ENCODE peak calls at places on chromosomes 6 and 20, in eight cellular contexts. O is body of pancreas; U is ovary; Y is uterus; K is Peyer's patch; C is aorta; W is colonic mucosa; S is CD4-positive, alpha-beta T cell. T is an unnamed sample. For H3K9me3, the result is how much of the 10 kb centered on the place peaks cover.

GRCh38 chr6:73349311-73349710 is 4.8 kb downstream of the DPPA5 start:
- DNase-seq in S (no peak), K (no peak), W (no peak), C (no peak), Y (no peak), O (no peak), U (no peak), T (no peak)

GRCh38 chr6:122200441-122200840 is 199.0 kb upstream of the HSF2 start:
- DNase-seq in W (no peak), S (no peak), Y (no peak), O (no peak), C (no peak), K (no peak), U (no peak), T (no peak)

GRCh38 chr6:39425346-39426056 is 103.0 kb upstream of the KCNK16 start:
- DNase-seq in Y (no peak), W (no peak), O (no peak), C (no peak), U (no peak), K (no peak), S (no peak), T (no peak)

GRCh38 chr6:2999621-3000455 is at the start of gene NQO2:
- DNase-seq in O (peak), S (peak), K (peak), Y (peak), U (peak), C (peak), W (peak), T (peak)

GRCh38 chr20:17108896-17109295 is 117.9 kb upstream of the PCSK2 start:
- DNase-seq in Y (no peak), O (no peak), C (no peak), K (no peak), U (no peak), W (no peak), S (no peak), T (no peak)

GRCh38 chr6:114096553-114097172 is 125.7 kb upstream of the HDAC2 start:
- DNase-seq in S (no peak), K (no peak), O (peak), W (no peak), C (no peak), Y (no peak), U (no peak), T (peak)

GRCh38 chr6:134074151-134074712 is 21.8 kb upstream of the SLC2A12 start:
- DNase-seq in K (no peak), U (no peak), W (no peak), S (no peak), Y (no peak), C (no peak), O (peak), T (no peak)

GRCh38 chr20:52405417-52405816 is 213.8 kb upstream of the ZFP64 start:
- DNase-seq in S (no peak), Y (no peak), K (no peak), O (no peak), C (no peak), W (no peak), U (no peak), T (no peak)

GRCh38 chr6:4103929-4104328 is 25.0 kb upstream of the FAM217A start:
- DNase-seq in Y (no peak), K (no peak), O (peak), S (no peak), U (no peak), W (peak), C (no peak), T (no peak)

GRCh38 chr20:59525500-59526241 is 78.7 kb upstream of the PHACTR3 start:
- DNase-seq in S (no peak), W (peak), O (peak), K (no peak), U (peak), C (peak), Y (no peak), T (peak)

GRCh38 chr20:19583532-19584175 is 174.4 kb upstream of the RIN2 start:
- DNase-seq in C (peak), W (peak), K (peak), U (peak), Y (peak), O (peak), S (no peak), T (peak)

GRCh38 chr6:87482382-87482781 is 9.6 kb downstream of the SLC35A1 start:
- DNase-seq in S (no peak), K (no peak), U (no peak), C (no peak), O (no peak), W (no peak), Y (no peak), T (no peak)

GRCh38 chr6:53532942-53533341 is 12.0 kb downstream of the GCLC start:
- DNase-seq in K (no peak), S (no peak), U (no peak), O (no peak), W (no peak), C (no peak), Y (no peak), T (no peak)

GRCh38 chr6:112717401-112717800 is 370.3 kb downstream of the RFPL4B start:
- DNase-seq in O (no peak), W (no peak), S (no peak), K (no peak), C (no peak), Y (no peak), U (no peak), T (no peak)

GRCh38 chr6:9708600-9708999 is 706.3 kb downstream of the TFAP2A start:
- DNase-seq in O (no peak), S (no peak), K (no peak), Y (no peak), C (no peak), W (no peak), U (no peak), T (no peak)

GRCh38 chr20:10671850-10672578 is 1.8 kb downstream of the JAG1 start:
- DNase-seq in U (peak), S (no peak), O (peak), W (peak), K (no peak), C (no peak), Y (peak), T (peak)

GRCh38 chr6:155181498-155181897 is 82.3 kb upstream of the CLDN20 start:
- DNase-seq in C (no peak), W (no peak), K (no peak), Y (no peak), U (no peak), S (no peak), O (no peak), T (no peak)

GRCh38 chr20:59084041-59084841 is 41.7 kb upstream of the PRELID3B start:
- DNase-seq in O (peak), U (no peak), C (no peak), K (no peak), W (no peak), S (no peak), Y (peak), T (no peak)

GRCh38 chr6:105781248-105781647 is 304.9 kb upstream of the PRDM1 start:
- DNase-seq in S (no peak), K (no peak), U (no peak), W (no peak), O (no peak), C (no peak), Y (peak), T (no peak)

GRCh38 chr6:31267504-31268371 is 4.2 kb downstream of the HLA-C start:
- DNase-seq in C (no peak), Y (no peak), S (peak), K (no peak), U (no peak), W (peak), O (no peak), T (no peak)

GRCh38 chr6:166223091-166223490 is 55.4 kb upstream of the TBXT start:
- DNase-seq in C (no peak), S (no peak), Y (no peak), K (no peak), U (no peak), W (no peak), O (no peak), T (no peak)

GRCh38 chr6:74588094-74588493 is 617.8 kb downstream of the COL12A1 start:
- DNase-seq in S (no peak), O (no peak), K (no peak), Y (no peak), U (no peak), W (no peak), C (no peak), T (no peak)

GRCh38 chr6:75089921-75090320 is 115.9 kb downstream of the COL12A1 start:
- DNase-seq in Y (no peak), K (no peak), W (no peak), S (no peak), C (no peak), U (no peak), O (no peak), T (no peak)

GRCh38 chr6:90039911-90040310 is 145.6 kb downstream of the GJA10 start:
- DNase-seq in W (no peak), S (no peak), O (no peak), C (no peak), U (no peak), K (no peak), Y (no peak), T (no peak)

GRCh38 chr6:16741112-16742016 is 19.9 kb downstream of the ATXN1 start:
- DNase-seq in U (no peak), S (no peak), O (no peak), C (no peak), W (no peak), Y (no peak), K (no peak), T (no peak)

GRCh38 chr6:13272131-13273046 is 55.9 kb downstream of the TBC1D7 start:
- DNase-seq in S (no peak), W (peak), U (no peak), C (peak), K (peak), O (peak), Y (no peak), T (peak)

GRCh38 chr6:5403076-5403475 is 141.8 kb downstream of the FARS2 start:
- DNase-seq in W (no peak), O (no peak), K (no peak), C (no peak), S (no peak), U (no peak), Y (no peak), T (no peak)

GRCh38 chr6:122798099-122798641 is 9.1 kb downstream of the SMPDL3A start:
- DNase-seq in Y (no peak), U (no peak), C (no peak), O (peak), W (peak), K (no peak), S (no peak), T (no peak)

GRCh38 chr6:24126586-24127192 is 674 bp downstream of the NRSN1 start:
- DNase-seq in U (no peak), Y (no peak), O (peak), S (no peak), C (no peak), K (no peak), W (peak), T (peak)

GRCh38 chr20:57467742-57468141 is 57.2 kb downstream of the CTCFL start:
- DNase-seq in C (peak), W (no peak), U (peak), Y (no peak), O (no peak), K (no peak), S (no peak), T (no peak)

GRCh38 chr6:80021591-80021990 is 17.1 kb downstream of the TTK start:
- DNase-seq in K (no peak), U (no peak), W (no peak), S (no peak), C (no peak), O (no peak), Y (no peak), T (no peak)

GRCh38 chr20:31543966-31544598 is 29.8 kb downstream of the HM13 start:
- DNase-seq in K (no peak), W (no peak), U (no peak), O (no peak), C (no peak), S (no peak), Y (peak), T (no peak)

GRCh38 chr20:51402201-51402600 is 140.3 kb downstream of the NFATC2 start:
- DNase-seq in U (no peak), C (no peak), Y (no peak), K (peak), O (no peak), W (no peak), S (peak), T (no peak)

DNA sequence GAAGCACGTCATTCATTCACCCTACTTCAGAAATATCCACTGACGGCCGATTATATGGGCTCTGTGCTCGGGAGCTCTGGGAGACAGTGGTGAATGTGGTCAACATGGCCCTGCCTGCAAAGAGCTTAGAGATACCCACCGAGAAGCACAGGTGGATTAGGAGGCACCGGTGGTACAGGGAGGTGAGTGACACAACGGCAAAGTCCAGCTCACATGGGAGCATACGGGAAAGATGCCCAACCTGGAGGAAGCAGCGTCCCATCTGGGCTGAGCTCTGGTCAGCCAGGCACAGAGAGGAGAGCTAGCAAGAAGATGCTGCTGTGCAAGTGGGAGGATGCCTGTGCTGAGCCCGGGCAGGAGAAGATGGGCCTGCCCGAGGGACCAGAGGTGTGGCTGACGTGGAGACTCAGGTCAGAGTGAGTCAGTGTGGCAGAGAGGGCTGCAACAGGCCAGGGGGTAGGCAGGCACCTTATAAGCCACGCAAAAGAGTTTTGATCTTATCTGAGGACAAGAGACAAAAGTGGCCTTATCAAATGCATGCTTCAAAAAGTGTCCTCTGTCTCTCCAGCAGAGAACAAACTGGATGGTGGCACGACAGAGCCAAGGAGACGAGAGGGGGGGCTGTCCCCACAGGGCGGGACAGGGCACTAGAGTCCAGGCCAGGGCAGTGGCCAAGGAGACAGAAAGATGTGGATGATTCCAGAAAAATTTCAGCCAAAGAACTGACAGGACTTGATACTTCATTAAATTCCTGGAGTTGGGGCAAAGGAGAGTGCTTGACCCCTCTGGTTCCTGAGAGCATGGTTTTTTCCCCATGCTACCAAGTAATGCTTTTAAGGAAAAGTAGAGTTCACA is 214.6 kb upstream of the SNX9 start:
- DNase-seq in U (no peak), O (no peak), K (no peak), S (no peak), Y (no peak), C (no peak), W (no peak), T (no peak)
- H3K27ac ChIP-seq in U (no peak), O (no peak), K (no peak), S (no peak), Y (peak), C (no peak), W (no peak), T (no peak)

GRCh38 chr20:49287555-49288249 is 9.8 kb upstream of the ZNFX1 start:
- DNase-seq in Y (no peak), W (no peak), C (no peak), U (no peak), O (no peak), K (no peak), S (no peak), T (no peak)

GRCh38 chr20:49286689-49287551 is 9.1 kb upstream of the ZNFX1 start:
- DNase-seq in C (no peak), U (no peak), S (no peak), Y (no peak), K (no peak), O (no peak), W (peak), T (no peak)

GRCh38 chr20:49288784-49289696 is 11.2 kb upstream of the ZNFX1 start:
- DNase-seq in O (no peak), W (peak), S (no peak), Y (no peak), K (no peak), U (no peak), C (no peak), T (no peak)

GRCh38 chr20:49285813-49286494 is 8.1 kb upstream of the ZNFX1 start:
- DNase-seq in W (no peak), K (no peak), S (no peak), Y (no peak), U (no peak), O (no peak), C (no peak), T (no peak)

DNA sequence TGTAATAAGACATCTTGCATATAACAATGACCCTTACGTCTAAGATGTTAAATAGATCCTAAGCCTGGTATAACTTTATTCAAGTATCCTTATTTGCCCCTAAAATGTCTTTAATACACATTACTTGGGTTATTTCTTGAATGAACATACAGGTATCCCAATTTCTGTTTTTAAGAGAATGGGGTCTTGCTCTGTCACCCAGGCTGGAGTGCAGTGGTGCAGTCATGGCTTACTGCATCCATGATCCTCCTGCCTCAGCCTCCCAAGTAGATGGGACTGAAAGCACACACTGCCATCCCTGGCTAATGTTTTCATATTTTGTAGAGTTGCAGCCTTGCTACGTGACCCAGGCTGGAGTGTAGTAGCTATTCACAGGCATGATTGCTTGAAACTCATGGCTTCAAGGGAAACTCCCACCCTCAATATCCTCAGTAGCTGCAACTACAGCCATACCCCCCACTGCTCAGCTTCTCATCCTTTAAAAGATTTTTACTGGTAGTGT is 10.4 kb upstream of the ZNFX1 start:
- DNase-seq in K (no peak), O (no peak), S (no peak), U (no peak), Y (no peak), W (no peak), C (no peak), T (no peak)
- H3K9me3 ChIP-seq in K (under half), O (under half), S (half or more), U (under half), Y (under half), W (under half), C (under half), T (under half)

DNA sequence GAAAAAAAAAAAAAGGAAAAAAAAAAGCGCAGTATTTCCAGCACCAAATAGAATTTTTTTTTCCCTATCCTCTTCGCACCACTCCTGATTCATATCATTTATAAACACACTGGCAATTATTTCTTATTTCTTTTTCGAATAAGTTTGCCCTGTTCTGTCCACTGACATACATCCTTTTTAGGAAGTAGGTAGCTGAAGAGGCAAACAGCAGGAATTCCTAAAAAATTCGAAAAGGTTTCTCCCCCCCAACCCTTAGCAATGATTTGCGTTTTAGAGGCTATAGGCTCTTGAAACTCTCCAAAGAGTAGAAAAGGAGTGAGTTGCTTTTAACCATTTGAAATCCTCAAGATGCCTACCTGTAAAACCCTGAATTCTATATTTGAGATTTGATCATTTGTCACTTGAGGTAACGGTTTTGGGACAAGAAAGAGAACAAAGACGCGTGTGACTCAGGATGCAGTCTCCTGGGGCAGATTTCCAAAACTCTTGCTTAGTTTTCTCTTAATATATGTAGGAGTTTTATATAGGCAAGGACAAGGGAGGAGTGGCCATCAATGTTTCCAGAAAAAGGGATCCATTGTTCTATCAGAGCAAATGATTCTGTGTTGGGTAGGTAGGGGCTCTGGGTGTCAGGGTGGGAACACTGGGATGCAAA is 531 bp upstream of the CCN2 start:
- DNase-seq in K (no peak), W (no peak), C (no peak), O (no peak), S (no peak), U (no peak), Y (no peak), T (no peak)
- H3K27ac ChIP-seq in K (peak), W (peak), C (peak), O (peak), S (no peak), U (no peak), Y (peak), T (no peak)

GRCh38 chr6:125827788-125828313 is 37.1 kb downstream of the NCOA7 start:
- DNase-seq in Y (no peak), W (no peak), U (no peak), C (no peak), K (no peak), S (no peak), O (no peak), T (no peak)

GRCh38 chr6:125831660-125832059 is 40.9 kb downstream of the NCOA7 start:
- DNase-seq in K (no peak), O (no peak), S (no peak), Y (no peak), U (no peak), W (no peak), C (no peak), T (no peak)

GRCh38 chr6:125829433-125829832 is 38.7 kb downstream of the NCOA7 start:
- DNase-seq in O (no peak), Y (no peak), S (no peak), K (no peak), C (no peak), U (no peak), W (no peak), T (no peak)

GRCh38 chr6:125826695-125827463 is 36.1 kb downstream of the NCOA7 start:
- DNase-seq in C (no peak), S (no peak), K (no peak), O (no peak), Y (no peak), U (no peak), W (no peak), T (no peak)

GRCh38 chr6:125828476-125829039 is 37.8 kb downstream of the NCOA7 start:
- DNase-seq in Y (no peak), U (no peak), O (no peak), K (no peak), W (no peak), S (no peak), C (no peak), T (no peak)
- H3K9me3 ChIP-seq in Y (under half), U (under half), O (under half), K (under half), W (under half), S (under half), C (under half), T (under half)

DNA sequence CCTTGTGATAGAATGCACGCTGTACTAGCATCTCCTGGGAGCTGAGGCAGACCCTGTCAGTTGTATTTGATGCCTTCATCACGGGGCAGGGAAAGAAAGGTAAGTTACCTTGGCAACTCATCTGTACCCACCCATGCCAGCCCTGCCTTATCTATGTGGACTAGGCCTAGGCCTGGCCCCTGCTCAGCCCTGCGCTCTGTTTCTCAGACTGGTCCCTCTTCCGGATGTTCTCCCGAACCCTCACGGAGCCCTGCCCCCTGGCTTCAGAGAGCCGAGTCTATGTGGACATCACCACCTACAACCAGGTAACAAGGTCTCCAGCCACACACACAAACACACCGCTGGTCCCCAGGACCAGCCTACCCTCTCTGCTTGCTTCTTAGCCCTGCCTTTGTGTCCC is 4.2 kb downstream of the PIGT start:
- DNase-seq in C (no peak), O (no peak), K (no peak), S (no peak), Y (no peak), W (no peak), U (no peak), T (no peak)
- H3K27ac ChIP-seq in C (no peak), O (peak), K (peak), S (no peak), Y (peak), W (peak), U (no peak), T (peak)

T was measured in Karpas-422.